ENCODE peak calls at places on chromosomes 12 and 14, in four cellular contexts. U is stimulated activated CD4-positive, alpha-beta T cell treated with anti-CD3 and anti-CD28 coated beads, Interleukin-15, amount 100 ng/mL, for 1 hour; W is psoas muscle; Z is neural crest cell. N is an unnamed sample.

GRCh38 chr14:83842536-83842935 is 1687.4 kb upstream of the FLRT2 start:
- DNase-seq in Z (no peak), U (no peak), W (no peak), N (no peak)

GRCh38 chr12:111636209-111636928 is 37.3 kb upstream of the ATXN2 start:
- DNase-seq in Z (peak; percentile 10), U (no peak), W (peak; percentile 67), N (no peak)

GRCh38 chr12:73947627-73948026 is 590.0 kb upstream of the ATXN7L3B start:
- DNase-seq in Z (no peak), W (no peak), U (no peak), N (no peak)

GRCh38 chr14:102554835-102555819 is 37.3 kb upstream of the RCOR1 start:
- DNase-seq in W (peak; percentile 54), Z (peak; percentile 52), U (peak; percentile 38), N (peak; percentile 46)

GRCh38 chr12:2495452-2496112 is 299.2 kb upstream of the FKBP4 start:
- DNase-seq in Z (no peak), U (no peak), W (no peak), N (no peak)

GRCh38 chr12:212799-213526 is 994 bp downstream of the SLC6A12 start:
- DNase-seq in Z (no peak), W (no peak), U (no peak), N (no peak)

GRCh38 chr12:64304571-64304970 is 82.5 kb upstream of the KICS2 start:
- DNase-seq in U (no peak), Z (no peak), W (no peak), N (no peak)

GRCh38 chr14:102729825-102730224 is 47.4 kb upstream of the TRAF3 start:
- DNase-seq in W (no peak), U (no peak), Z (no peak), N (no peak)

GRCh38 chr14:74910556-74910955 is 12.5 kb downstream of the RPS6KL1 start:
- DNase-seq in W (no peak), Z (no peak), U (no peak), N (no peak)

GRCh38 chr14:47454025-47454424 is 221.4 kb downstream of the MDGA2 start:
- DNase-seq in W (no peak), U (no peak), Z (no peak), N (no peak)

GRCh38 chr14:68941820-68942219 is 37.3 kb downstream of the ACTN1 start:
- DNase-seq in Z (no peak), U (no peak), W (peak; percentile 47), N (peak; percentile 98)

GRCh38 chr12:130978785-130979184 is 25.1 kb downstream of the ADGRD1 start:
- DNase-seq in W (no peak), Z (no peak), U (no peak), N (no peak)

GRCh38 chr12:110780448-110780847 is 37.8 kb upstream of the PPP1CC start:
- DNase-seq in U (peak; percentile 24), Z (no peak), W (no peak), N (no peak)

GRCh38 chr14:60487211-60487610 is 1.3 kb upstream of the C14orf39 start:
- DNase-seq in U (no peak), W (no peak), Z (no peak), N (no peak)

GRCh38 chr12:126667340-126667739 is 1599.6 kb upstream of the TMEM132C start:
- DNase-seq in U (no peak), W (no peak), Z (no peak), N (peak; percentile 54)

GRCh38 chr14:20848316-20848954 is 42.8 kb upstream of the RNASE3 start:
- DNase-seq in Z (no peak), U (no peak), W (no peak), N (peak; percentile 71)

GRCh38 chr12:39372929-39373328 is 70.0 kb downstream of the KIF21A start:
- DNase-seq in W (no peak), Z (no peak), U (no peak), N (peak; percentile 55)

GRCh38 chr14:64293976-64294671 is at the start of gene ESR2:
- DNase-seq in Z (peak; percentile 27), W (no peak), U (peak; percentile 17), N (peak; percentile 30)

GRCh38 chr14:104865069-104865630 is at the start of gene CEP170B:
- DNase-seq in Z (no peak), U (peak; percentile 42), W (peak; percentile 55), N (peak; percentile 62)

GRCh38 chr14:66746316-66747006 is 238.5 kb downstream of the GPHN start:
- DNase-seq in Z (no peak), U (no peak), W (no peak), N (peak; percentile 56)

GRCh38 chr14:73776194-73776537 is 62.0 kb upstream of the PNMA1 start:
- DNase-seq in U (no peak), W (no peak), Z (no peak), N (no peak)

GRCh38 chr12:132908145-132909029 is 21.0 kb upstream of the CHFR start:
- DNase-seq in Z (peak; percentile 90), W (peak; percentile 93), U (peak; percentile 88), N (peak; percentile 99)

GRCh38 chr14:93303659-93304058 is 29.2 kb downstream of the BTBD7 start:
- DNase-seq in U (no peak), W (no peak), Z (no peak), N (no peak)

GRCh38 chr14:35121026-35121886 is 534 bp downstream of the PPP2R3C start:
- DNase-seq in W (no peak), Z (no peak), U (no peak), N (peak; percentile 16)

GRCh38 chr12:108271951-108272729 is 67.0 kb downstream of the CMKLR1 start:
- DNase-seq in W (no peak), Z (no peak), U (no peak), N (no peak)

GRCh38 chr14:51604078-51604477 is 47.6 kb upstream of the FRMD6 start:
- DNase-seq in W (no peak), U (no peak), Z (no peak), N (no peak)

GRCh38 chr14:102620413-102620812 is 28.0 kb downstream of the RCOR1 start:
- DNase-seq in W (no peak), Z (no peak), U (no peak), N (no peak)

GRCh38 chr14:104633276-104633861 is 28.8 kb upstream of the TMEM179 start:
- DNase-seq in U (no peak), W (no peak), Z (no peak), N (no peak)

GRCh38 chr12:112096070-112096469 is 12.5 kb downstream of the NAA25 start:
- DNase-seq in Z (no peak), U (no peak), W (no peak), N (no peak)

GRCh38 chr12:79885956-79886490 is 48.9 kb downstream of the PPP1R12A start:
- DNase-seq in W (no peak), U (no peak), Z (no peak), N (no peak)

GRCh38 chr14:88310021-88310420 is 13.0 kb downstream of the KCNK10 start:
- DNase-seq in U (no peak), Z (no peak), W (no peak), N (no peak)

GRCh38 chr12:39272934-39273770 is 169.8 kb downstream of the KIF21A start:
- DNase-seq in W (no peak), U (no peak), Z (peak; percentile 40), N (peak; percentile 49)

GRCh38 chr14:105023791-105024480 is 3.1 kb upstream of the CDCA4 start:
- DNase-seq in U (no peak), W (no peak), Z (no peak), N (peak; percentile 68)

GRCh38 chr14:76257842-76258397 is 106.2 kb downstream of the GPATCH2L start:
- DNase-seq in W (no peak), Z (no peak), U (no peak), N (no peak)

GRCh38 chr14:20295067-20295466 is 10.7 kb downstream of the TTC5 start:
- DNase-seq in U (no peak), Z (no peak), W (no peak), N (no peak)

GRCh38 chr14:66662374-66662773 is 154.4 kb downstream of the GPHN start:
- DNase-seq in Z (no peak), U (no peak), W (no peak), N (peak; percentile 28)

GRCh38 chr14:22650960-22651521 is 6.9 kb upstream of the OR6J1 start:
- DNase-seq in Z (no peak), U (no peak), W (no peak), N (peak; percentile 34)

GRCh38 chr12:56020437-56021189 is at the start of gene IKZF4:
- DNase-seq in Z (peak; percentile 90), W (peak; percentile 58), U (no peak), N (no peak)

GRCh38 chr12:30874455-30875313 is 51.9 kb upstream of the TSPAN11 start:
- DNase-seq in Z (no peak), W (peak; percentile 23), U (no peak), N (no peak)

N was measured in epithelial cell of esophagus.